ENCODE peak calls at places on chromosomes 7 and 10, in ten cellular contexts. Q is GM19239; D is heart right ventricle; U is stimulated activated CD4-positive, alpha-beta T cell treated with anti-CD3 and anti-CD28 coated beads, Interleukin-2, amount 100 ng/mL, for 48 hours; M is cerebellar cortex; T is lung; C is upper lobe of left lung; O is NCI-H226; F is thoracic aorta; Y is anterior cingulate cortex. B is an unnamed sample.

GRCh38 chr10:42149027-42149700 is 489.2 kb downstream of the ZNF33B start:
- DNase-seq in O (no peak), M (no peak), Q (no peak), T (no peak), F (no peak), D (peak), Y (no peak), U (no peak), C (peak), B (no peak)

GRCh38 chr10:118753331-118753730 is 1.4 kb downstream of the CACUL1 start:
- DNase-seq in U (no peak), Y (no peak), Q (no peak), O (no peak), F (no peak), M (no peak), C (no peak), D (no peak), T (no peak), B (no peak)

GRCh38 chr7:2863461-2864066 is 19.5 kb upstream of the GNA12 start:
- DNase-seq in Q (peak), C (peak), O (peak), Y (no peak), T (peak), M (peak), U (peak), D (peak), F (peak), B (peak)

GRCh38 chr7:44607141-44608068 is 978 bp downstream of the OGDH start:
- DNase-seq in T (no peak), F (no peak), U (no peak), Y (no peak), O (no peak), C (no peak), D (no peak), Q (no peak), M (no peak), B (no peak)

GRCh38 chr7:52498319-52498718 is 537.1 kb upstream of the POM121L12 start:
- DNase-seq in U (no peak), Q (no peak), T (no peak), O (no peak), F (no peak), C (no peak), Y (no peak), D (no peak), M (no peak), B (no peak)

GRCh38 chr7:33705333-33705833 is 200.0 kb upstream of the BMPER start:
- DNase-seq in U (no peak), M (no peak), F (no peak), D (no peak), Q (no peak), C (no peak), O (no peak), T (no peak), Y (no peak), B (no peak)

GRCh38 chr7:22338875-22339274 is 18.1 kb downstream of the RAPGEF5 start:
- DNase-seq in D (no peak), C (no peak), U (no peak), O (no peak), Y (no peak), F (no peak), T (no peak), M (no peak), Q (no peak), B (no peak)

GRCh38 chr10:97131702-97132101 is 54.1 kb downstream of the SLIT1 start:
- DNase-seq in C (no peak), T (no peak), Q (no peak), Y (no peak), O (no peak), F (no peak), U (no peak), M (no peak), D (no peak), B (no peak)

GRCh38 chr7:17234398-17235021 is 63.9 kb upstream of the AHR start:
- DNase-seq in Q (peak), U (peak), C (no peak), O (peak), F (no peak), M (no peak), D (peak), T (no peak), Y (no peak), B (peak)

GRCh38 chr7:98250789-98251188 is 1.2 kb downstream of the TECPR1 start:
- DNase-seq in O (no peak), D (no peak), F (no peak), Q (no peak), U (peak), T (no peak), Y (no peak), C (no peak), M (peak), B (no peak)

GRCh38 chr10:21510218-21511070 is 15.0 kb downstream of the SKIDA1 start:
- DNase-seq in D (no peak), O (no peak), T (no peak), C (peak), Y (no peak), Q (no peak), U (no peak), F (no peak), M (peak), B (no peak)

GRCh38 chr7:48426966-48427555 is 255.8 kb downstream of the ABCA13 start:
- DNase-seq in F (no peak), O (peak), T (no peak), Y (no peak), C (no peak), U (no peak), M (no peak), D (no peak), Q (no peak), B (no peak)

B was measured in NCI-H460.